ENCODE peak calls at places on chromosomes 1 and 21, in ten cellular contexts. U is DMS 273 treated with DMSO at 0.1 percent for 48 hours; T is stimulated activated naive CD4-positive, alpha-beta T cell treated with Interleukin-2 at 50 U/mL for 16 hours; O is HS-5; C is stimulated activated CD4-positive, alpha-beta T cell treated with anti-CD3 and anti-CD28 coated beads, TNF-alpha, amount 100 ng/mL, for 24 hours; P is fibroblast of pulmonary artery; R is fibroblast of lung; V is GM20000; Z is adipocyte; J is COR-L47. I is an unnamed sample.
A peak's percentile ranks its signal among the peaks of the same experiment; 100 is the strongest.

GRCh38 chr1:26468911-26469310 is 3.3 kb upstream of the HMGN2 start:
- DNase-seq in U (peak; percentile 25), P (no peak), Z (no peak), C (no peak), V (no peak), R (no peak), T (no peak), J (peak; percentile 37), O (no peak), I (no peak)

GRCh38 chr1:209611771-209612570 is 28.5 kb downstream of the CAMK1G start:
- DNase-seq in U (no peak), J (no peak), R (no peak), O (no peak), V (no peak), T (no peak), C (no peak), P (no peak), Z (no peak), I (no peak)

GRCh38 chr1:54768093-54768492 is 3.8 kb upstream of the PARS2 start:
- DNase-seq in J (no peak), U (no peak), Z (no peak), P (peak; percentile 12), T (no peak), C (no peak), R (peak; percentile 22), O (no peak), V (no peak), I (peak; percentile 27)

GRCh38 chr1:204115128-204115527 is 36.7 kb downstream of the ETNK2 start:
- DNase-seq in T (no peak), V (no peak), J (no peak), C (no peak), R (no peak), Z (no peak), U (no peak), P (no peak), O (no peak), I (no peak)

GRCh38 chr21:41442496-41443186 is 16.6 kb downstream of the MX1 start:
- DNase-seq in C (no peak), V (no peak), R (no peak), P (no peak), U (no peak), Z (no peak), J (no peak), T (no peak), O (no peak), I (peak; percentile 9)

GRCh38 chr21:34965200-34966174 is 83.6 kb downstream of the RUNX1 start:
- DNase-seq in J (no peak), Z (peak; percentile 50), C (no peak), V (no peak), O (peak; percentile 28), R (peak; percentile 66), T (no peak), P (peak; percentile 45), U (no peak), I (peak; percentile 63)

GRCh38 chr21:37276377-37276776 is 9.2 kb upstream of the VPS26C start:
- DNase-seq in P (no peak), U (no peak), O (no peak), T (no peak), J (no peak), Z (no peak), R (no peak), V (no peak), C (no peak), I (no peak)

GRCh38 chr1:177311111-177311510 is 140.4 kb downstream of the BRINP2 start:
- DNase-seq in Z (no peak), P (no peak), J (no peak), R (no peak), C (no peak), U (no peak), T (no peak), V (no peak), O (no peak), I (no peak)

GRCh38 chr1:118075116-118075515 is 109.9 kb downstream of the SPAG17 start:
- DNase-seq in P (peak; percentile 6), J (no peak), T (no peak), O (no peak), C (no peak), U (no peak), Z (no peak), V (no peak), R (peak; percentile 17), I (peak; percentile 63)

GRCh38 chr1:167126811-167127210 is 32.9 kb downstream of the STYXL2 start:
- DNase-seq in U (no peak), P (no peak), T (no peak), R (no peak), C (no peak), O (no peak), V (no peak), J (no peak), Z (no peak), I (no peak)

GRCh38 chr1:206422525-206422924 is 47.8 kb upstream of the IKBKE start:
- DNase-seq in V (no peak), C (no peak), P (no peak), J (no peak), O (no peak), Z (no peak), R (no peak), T (no peak), U (no peak), I (no peak)

GRCh38 chr1:220371324-220371723 is 99.1 kb upstream of the RAB3GAP2 start:
- DNase-seq in U (no peak), J (peak; percentile 7), V (no peak), O (no peak), P (no peak), Z (no peak), T (no peak), C (no peak), R (no peak), I (no peak)

GRCh38 chr21:32803651-32804050 is 32.1 kb upstream of the PAXBP1 start:
- DNase-seq in C (no peak), P (peak; percentile 13), Z (no peak), R (no peak), U (no peak), J (no peak), T (no peak), V (no peak), O (no peak), I (peak; percentile 67)

GRCh38 chr1:27293915-27294314 is 28.0 kb upstream of the TMEM222 start:
- DNase-seq in T (no peak), Z (no peak), V (no peak), P (no peak), C (no peak), J (no peak), R (no peak), U (no peak), O (no peak), I (no peak)

GRCh38 chr1:107058245-107059032 is 2.0 kb downstream of the PRMT6 start:
- DNase-seq in J (no peak), Z (peak; percentile 1), T (no peak), C (no peak), O (no peak), P (no peak), R (peak; percentile 8), V (peak; percentile 25), U (no peak), I (peak; percentile 6)

GRCh38 chr1:2548068-2548589 is 8.0 kb upstream of the TNFRSF14 start:
- DNase-seq in O (no peak), J (peak; percentile 80), T (peak; percentile 82), V (peak; percentile 80), Z (peak; percentile 87), C (peak; percentile 67), U (no peak), R (peak; percentile 62), P (peak; percentile 63), I (peak; percentile 86)

GRCh38 chr1:30853350-30853749 is 55.2 kb downstream of the SDC3 start:
- DNase-seq in V (no peak), T (no peak), P (peak; percentile 30), C (no peak), J (no peak), Z (peak; percentile 27), O (no peak), U (no peak), R (peak; percentile 39), I (no peak)

GRCh38 chr1:32138965-32139364 is 31.1 kb downstream of the KPNA6 start:
- DNase-seq in Z (peak; percentile 51), V (no peak), R (peak; percentile 36), T (no peak), U (no peak), P (peak; percentile 41), J (no peak), O (peak; percentile 32), C (no peak), I (peak; percentile 29)

GRCh38 chr1:88180449-88181108 is 503.5 kb upstream of the PKN2 start:
- DNase-seq in Z (peak; percentile 87), C (peak; percentile 23), U (no peak), P (peak; percentile 85), O (peak; percentile 39), V (peak; percentile 46), R (peak; percentile 83), J (peak; percentile 72), T (peak; percentile 28), I (peak; percentile 80)

I was measured in kidney tubule cell.